ENCODE peak calls at places on chromosomes 5 and 9, in five cellular contexts. S is HepG2, G is GM12878, T is SK-N-SH, Y is K562. C is an unnamed sample.

GRCh38 chr5:76816110-76816831 is 2.6 kb upstream of the F2RL1 start:
- DNase-seq in S (no peak), G (no peak), T (no peak), Y (no peak), C (no peak)

GRCh38 chr9:28735943-28736342 is 1162.7 kb upstream of the C9orf72 start:
- DNase-seq in S (no peak), G (no peak), T (no peak), Y (no peak), C (no peak)

GRCh38 chr9:5622019-5622418 is 6.9 kb upstream of the RIC1 start:
- DNase-seq in S (no peak), G (no peak), T (no peak), Y (no peak), C (no peak)

GRCh38 chr9:882416-882931 is 41.0 kb downstream of the DMRT1 start:
- DNase-seq in S (peak), G (no peak), T (no peak), Y (no peak), C (peak)

GRCh38 chr5:36389245-36389644 is 87.5 kb upstream of the RANBP3L start:
- DNase-seq in S (no peak), G (no peak), T (no peak), Y (peak), C (no peak)

GRCh38 chr9:34375901-34376595 is 650 bp downstream of the MYORG start:
- DNase-seq in S (peak), G (no peak), T (peak), Y (peak), C (no peak)

GRCh38 chr9:12813960-12814876 is 39.4 kb downstream of the LURAP1L start:
- DNase-seq in S (peak), G (no peak), T (peak), Y (no peak), C (peak)

GRCh38 chr9:124875501-124875900 is 13.6 kb downstream of the ARPC5L start:
- DNase-seq in S (no peak), G (no peak), T (no peak), Y (no peak), C (no peak)

GRCh38 chr5:160118349-160119141 is 705 bp downstream of the PWWP2A start:
- DNase-seq in S (no peak), G (no peak), T (peak), Y (peak), C (no peak)

GRCh38 chr5:172437445-172438303 is 16.7 kb downstream of the SH3PXD2B start:
- DNase-seq in S (peak), G (no peak), T (peak), Y (peak), C (peak)

GRCh38 chr9:136942112-136942880 is 2.2 kb downstream of the FBXW5 start:
- DNase-seq in S (no peak), G (no peak), T (no peak), Y (peak), C (no peak)

GRCh38 chr9:124082622-124083021 is 71.1 kb downstream of the LHX2 start:
- DNase-seq in S (peak), G (no peak), T (no peak), Y (no peak), C (no peak)

GRCh38 chr9:35110327-35110758 is 5.3 kb downstream of the ATOSB start:
- DNase-seq in S (no peak), G (no peak), T (no peak), Y (no peak), C (no peak)

GRCh38 chr5:179430256-179431175 is 85.3 kb upstream of the ADAMTS2 start:
- DNase-seq in S (no peak), G (no peak), T (no peak), Y (no peak), C (no peak)

GRCh38 chr5:132561601-132562000 is 4.8 kb downstream of the RAD50 start:
- DNase-seq in S (no peak), G (no peak), T (no peak), Y (no peak), C (no peak)

GRCh38 chr9:131282175-131282574 is 5.9 kb upstream of the FAM78A start:
- DNase-seq in S (no peak), G (no peak), T (no peak), Y (no peak), C (no peak)

GRCh38 chr9:90034071-90034470 is 429.3 kb downstream of the GADD45G start:
- DNase-seq in S (no peak), G (no peak), T (no peak), Y (no peak), C (no peak)

GRCh38 chr9:107389617-107390071 is 99.9 kb downstream of the KLF4 start:
- DNase-seq in S (peak), G (no peak), T (no peak), Y (no peak), C (no peak)

GRCh38 chr5:69152731-69153130 is 14.2 kb upstream of the CCNB1 start:
- DNase-seq in S (no peak), G (no peak), T (no peak), Y (no peak), C (no peak)

GRCh38 chr5:180605554-180606214 is 14.4 kb upstream of the SCGB3A1 start:
- DNase-seq in S (peak), G (peak), T (peak), Y (peak), C (peak)

GRCh38 chr9:124934290-124934689 is 6.6 kb downstream of the GOLGA1 start:
- DNase-seq in S (no peak), G (peak), T (no peak), Y (no peak), C (no peak)

GRCh38 chr5:133825631-133826289 is 142.7 kb downstream of the C5orf15 start:
- DNase-seq in S (no peak), G (peak), T (peak), Y (no peak), C (no peak)

GRCh38 chr9:89937051-89937450 is 332.2 kb downstream of the GADD45G start:
- DNase-seq in S (no peak), G (no peak), T (no peak), Y (no peak), C (no peak)

GRCh38 chr9:79360387-79361347 is 211.1 kb upstream of the TLE4 start:
- DNase-seq in S (no peak), G (no peak), T (no peak), Y (no peak), C (no peak)

GRCh38 chr5:27652505-27652904 is 614.1 kb upstream of the CDH9 start:
- DNase-seq in S (peak), G (no peak), T (no peak), Y (no peak), C (no peak)

GRCh38 chr5:38515648-38516047 is 40.8 kb downstream of the LIFR start:
- DNase-seq in S (peak), G (no peak), T (peak), Y (no peak), C (peak)

GRCh38 chr5:43680286-43680685 is 77.3 kb downstream of the NNT start:
- DNase-seq in S (no peak), G (no peak), T (peak), Y (no peak), C (no peak)

GRCh38 chr9:113635586-113635985 is 172.1 kb downstream of the RGS3 start:
- DNase-seq in S (no peak), G (no peak), T (no peak), Y (no peak), C (no peak)

GRCh38 chr5:52746539-52746938 is 41.2 kb upstream of the ITGA1 start:
- DNase-seq in S (no peak), G (no peak), T (no peak), Y (no peak), C (no peak)

GRCh38 chr9:107755267-107755666 is 265.7 kb upstream of the KLF4 start:
- DNase-seq in S (no peak), G (no peak), T (no peak), Y (no peak), C (peak)

GRCh38 chr5:39501403-39501802 is 76.6 kb upstream of the DAB2 start:
- DNase-seq in S (no peak), G (no peak), T (no peak), Y (no peak), C (no peak)

GRCh38 chr9:82038897-82039296 is 50.3 kb downstream of the SPATA31D1 start:
- DNase-seq in S (no peak), G (no peak), T (no peak), Y (no peak), C (no peak)

DNA sequence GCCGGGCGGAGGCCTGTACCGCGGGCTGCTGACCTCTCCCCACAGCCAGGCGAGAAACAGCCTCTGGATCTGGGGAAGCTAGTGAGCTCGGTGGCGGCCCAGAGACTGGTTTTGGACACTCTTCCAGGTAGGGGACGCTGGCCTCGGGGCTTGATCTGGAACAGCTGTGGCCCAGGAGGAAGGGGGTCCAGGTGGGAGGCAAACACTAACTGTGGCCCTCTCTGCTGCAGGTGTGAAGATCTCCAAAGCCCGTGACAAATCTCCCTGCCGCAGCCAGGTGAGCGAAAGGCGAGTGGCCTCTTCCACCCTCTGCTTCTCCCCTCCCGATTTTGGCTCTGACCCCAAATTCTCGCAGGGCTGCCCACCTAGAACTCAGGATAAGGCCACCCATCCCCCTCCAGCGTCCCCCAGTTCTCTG is 13.1 kb upstream of the SLC34A1 start:
- DNase-seq in S (no peak), G (no peak), T (no peak), Y (no peak), C (no peak)
- H3K4me2 ChIP-seq in S (peak), G (peak), T (peak), Y (peak), C (peak)

DNA sequence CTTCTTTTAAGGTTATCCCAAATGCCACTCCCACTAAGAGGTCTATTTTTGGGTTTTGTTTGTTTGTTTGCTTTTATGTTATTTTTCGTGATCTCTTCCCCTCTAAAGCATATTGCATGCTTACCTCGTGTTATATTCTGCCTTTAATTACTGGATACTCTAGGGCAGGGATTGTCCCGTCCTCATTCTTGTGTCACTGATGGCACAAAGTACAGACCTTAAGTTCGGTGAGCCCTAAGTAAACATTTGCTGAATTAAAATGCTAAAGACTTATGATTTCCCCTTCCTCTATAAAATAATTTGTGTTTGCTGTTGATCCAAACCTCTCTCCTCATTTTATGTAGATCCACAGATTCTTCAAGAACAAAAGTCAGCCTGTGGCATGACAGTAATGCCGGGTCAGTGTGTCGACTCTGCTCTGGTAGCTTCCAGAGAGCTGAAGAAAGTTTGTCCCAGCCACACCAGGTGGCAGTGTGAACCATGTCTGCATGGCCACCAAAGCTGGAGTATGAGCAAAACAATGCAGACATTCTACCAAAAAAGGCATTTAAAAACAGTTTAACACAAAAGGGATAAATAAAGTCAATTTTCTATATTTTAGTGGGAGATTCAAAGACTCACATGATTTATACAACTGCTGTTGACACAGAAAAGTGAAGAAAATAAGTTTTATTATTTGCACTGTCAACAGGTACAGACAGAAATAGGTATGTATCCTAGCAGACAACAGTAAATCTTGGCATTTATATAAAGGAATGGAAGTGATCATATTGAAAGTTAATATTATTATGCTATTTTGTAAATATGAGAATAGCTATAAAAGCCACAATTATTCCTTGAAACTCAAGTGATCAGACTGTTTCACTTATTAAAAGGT is 17.9 kb upstream of the POC5 start:
- DNase-seq in S (peak), G (peak), T (peak), Y (peak), C (peak)
- TF ChIP-seq REST in S (no peak), G (no peak), T (no peak), Y (no peak), C (no peak)

GRCh38 chr5:154478224-154478565 is at the start of gene HAND1:
- DNase-seq in S (peak), G (no peak), T (peak), Y (peak), C (peak)
- TF ChIP-seq YY1 in S (no peak), G (no peak), T (no peak), Y (no peak), C (no peak)

GRCh38 chr5:80962630-80963520 is 2.7 kb downstream of the RASGRF2 start:
- DNase-seq in S (no peak), G (no peak), T (no peak), Y (no peak), C (no peak)
- H3K4me2 ChIP-seq in S (peak), G (no peak), T (no peak), Y (no peak), C (no peak)

GRCh38 chr5:54446169-54446786 is 9.2 kb upstream of the HSPB3 start:
- DNase-seq in S (no peak), G (no peak), T (no peak), Y (no peak), C (no peak)

GRCh38 chr5:54445691-54446090 is 9.8 kb upstream of the HSPB3 start:
- DNase-seq in S (no peak), G (no peak), T (no peak), Y (no peak), C (no peak)

GRCh38 chr5:54450542-54450941 is 5.0 kb upstream of the HSPB3 start:
- DNase-seq in S (no peak), G (no peak), T (no peak), Y (no peak), C (no peak)

GRCh38 chr5:54453091-54453490 is 2.4 kb upstream of the HSPB3 start:
- DNase-seq in S (no peak), G (no peak), T (no peak), Y (no peak), C (no peak)

GRCh38 chr5:54449923-54450322 is 5.6 kb upstream of the HSPB3 start:
- DNase-seq in S (no peak), G (no peak), T (no peak), Y (no peak), C (no peak)
- TF ChIP-seq REST in S (no peak), G (no peak), T (no peak), Y (no peak), C (no peak)

GRCh38 chr5:130529111-130529510 is 624.8 kb downstream of the CHSY3 start:
- DNase-seq in S (no peak), G (no peak), T (no peak), Y (no peak), C (no peak)
- TF ChIP-seq YY1 in S (no peak), G (no peak), T (no peak), Y (no peak), C (no peak)

DNA sequence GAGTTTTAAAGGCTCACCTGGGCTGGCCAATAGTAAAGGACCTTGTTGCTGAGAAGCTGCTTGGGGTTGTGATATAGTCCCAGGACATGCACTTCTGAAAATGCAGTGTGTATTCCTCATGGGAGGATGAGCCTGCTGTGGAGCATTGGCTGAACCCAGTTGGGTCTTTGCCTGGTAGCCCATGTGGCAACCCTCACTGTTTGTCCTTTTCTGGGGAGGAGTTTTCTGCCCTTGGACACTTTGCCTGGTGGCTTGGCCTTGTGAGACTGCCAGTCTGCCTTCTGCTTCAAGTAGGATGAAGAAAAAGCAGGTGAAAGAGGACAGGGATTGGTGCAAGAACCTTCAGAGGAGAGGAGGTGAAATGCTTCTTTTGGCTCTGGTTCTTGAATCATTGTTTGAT is 4.0 kb downstream of the TENT4A start:
- DNase-seq in S (no peak), G (no peak), T (no peak), Y (no peak), C (no peak)
- H3K4me2 ChIP-seq in S (peak), G (peak), T (peak), Y (peak), C (no peak)

GRCh38 chr5:61993446-61994017 is 312.5 kb upstream of the KIF2A start:
- DNase-seq in S (no peak), G (no peak), T (no peak), Y (no peak), C (no peak)

GRCh38 chr5:61995486-61995885 is 310.5 kb upstream of the KIF2A start:
- DNase-seq in S (no peak), G (no peak), T (peak), Y (no peak), C (no peak)

GRCh38 chr5:61991426-61991825 is 314.6 kb upstream of the KIF2A start:
- DNase-seq in S (peak), G (no peak), T (no peak), Y (no peak), C (no peak)

GRCh38 chr5:61991861-61992260 is 314.1 kb upstream of the KIF2A start:
- DNase-seq in S (no peak), G (no peak), T (no peak), Y (no peak), C (no peak)
- TF ChIP-seq REST in S (no peak), G (no peak), T (no peak), Y (no peak), C (no peak)

C was measured in HCT116.